ENCODE peak calls at places on chromosomes 12 and 14, in four cellular contexts. H is HepG2, W is K562, J is GM12878. S is an unnamed sample.

GRCh38 chr12:52382854-52383253 is 2.6 kb downstream of the KRT84 start:
- DNase-seq in H (no peak), W (no peak), J (no peak), S (no peak)

GRCh38 chr12:24608637-24609285 is 340.1 kb downstream of the BCAT1 start:
- DNase-seq in H (no peak), W (no peak), J (no peak), S (no peak)

GRCh38 chr12:58922849-58923248 is 2.5 kb upstream of the LRIG3 start:
- DNase-seq in H (no peak), W (no peak), J (no peak), S (no peak)

GRCh38 chr14:61558271-61558670 is 137.0 kb upstream of the HIF1A start:
- DNase-seq in H (no peak), W (no peak), J (no peak), S (no peak)

GRCh38 chr12:112988224-112988623 is 9.9 kb downstream of the OAS2 start:
- DNase-seq in H (no peak), W (no peak), J (no peak), S (no peak)

GRCh38 chr12:25502071-25502555 is 51.0 kb downstream of the LMNTD1 start:
- DNase-seq in H (no peak), W (no peak), J (no peak), S (no peak)

GRCh38 chr12:12979731-12980259 is 20.3 kb downstream of the HEBP1 start:
- DNase-seq in H (no peak), W (no peak), J (no peak), S (no peak)

GRCh38 chr14:52877628-52878027 is 73.2 kb downstream of the FERMT2 start:
- DNase-seq in H (no peak), W (no peak), J (no peak), S (no peak)

GRCh38 chr12:26112703-26113147 is 12.1 kb downstream of the BHLHE41 start:
- DNase-seq in H (no peak), W (no peak), J (no peak), S (no peak)

GRCh38 chr12:121057794-121058193 is 18.7 kb upstream of the OASL start:
- DNase-seq in H (no peak), W (no peak), J (no peak), S (no peak)

GRCh38 chr14:88986146-88986841 is 161.8 kb downstream of the TTC8 start:
- DNase-seq in H (no peak), W (no peak), J (no peak), S (no peak)

GRCh38 chr14:72945628-72946027 is 19.4 kb downstream of the DCAF4 start:
- DNase-seq in H (no peak), W (no peak), J (no peak), S (no peak)

GRCh38 chr14:72947366-72948160 is 21.3 kb downstream of the DCAF4 start:
- DNase-seq in H (no peak), W (no peak), J (no peak), S (no peak)

GRCh38 chr14:72946491-72946890 is 20.2 kb downstream of the DCAF4 start:
- DNase-seq in H (no peak), W (no peak), J (no peak), S (no peak)

GRCh38 chr14:72952171-72952570 is 25.9 kb downstream of the DCAF4 start:
- DNase-seq in H (no peak), W (no peak), J (no peak), S (no peak)

GRCh38 chr14:72948481-72949138 is 22.3 kb downstream of the DCAF4 start:
- DNase-seq in H (peak), W (peak), J (peak), S (peak)
- TF ChIP-seq CTCF in H (peak), W (peak), J (peak), S (peak)

GRCh38 chr14:68231832-68232642 is 412.5 kb downstream of the RAD51B start:
- DNase-seq in H (no peak), W (no peak), J (no peak), S (no peak)
- TF ChIP-seq HDAC6 in H (no peak), W (no peak), J (no peak), S (no peak)

GRCh38 chr12:66537866-66538265 is 141.0 kb downstream of the GRIP1 start:
- DNase-seq in H (no peak), W (no peak), J (no peak), S (no peak)

GRCh38 chr12:66529934-66530333 is 148.9 kb downstream of the GRIP1 start:
- DNase-seq in H (no peak), W (no peak), J (no peak), S (no peak)

GRCh38 chr12:66539451-66539850 is 139.4 kb downstream of the GRIP1 start:
- DNase-seq in H (no peak), W (no peak), J (no peak), S (no peak)

GRCh38 chr12:66538970-66539369 is 139.9 kb downstream of the GRIP1 start:
- DNase-seq in H (no peak), W (no peak), J (no peak), S (peak)

GRCh38 chr12:66533767-66534166 is 145.1 kb downstream of the GRIP1 start:
- DNase-seq in H (no peak), W (no peak), J (no peak), S (no peak)
- TF ChIP-seq CTCF in H (no peak), W (no peak), J (no peak), S (no peak)

GRCh38 chr12:118061876-118062791 is 1.2 kb upstream of the WSB2 start:
- DNase-seq in H (no peak), W (peak), J (no peak), S (peak)

GRCh38 chr12:118063567-118064391 is 2.8 kb upstream of the WSB2 start:
- DNase-seq in H (peak), W (no peak), J (no peak), S (no peak)

GRCh38 chr12:118061011-118061875 is at the start of gene WSB2:
- DNase-seq in H (no peak), W (peak), J (no peak), S (no peak)

GRCh38 chr12:118065380-118065779 is 4.4 kb upstream of the WSB2 start:
- DNase-seq in H (no peak), W (no peak), J (no peak), S (no peak)

GRCh38 chr12:118064608-118065007 is 3.6 kb upstream of the WSB2 start:
- DNase-seq in H (no peak), W (no peak), J (no peak), S (no peak)
- TF ChIP-seq HDAC6 in H (no peak), W (no peak), J (no peak), S (no peak)

DNA sequence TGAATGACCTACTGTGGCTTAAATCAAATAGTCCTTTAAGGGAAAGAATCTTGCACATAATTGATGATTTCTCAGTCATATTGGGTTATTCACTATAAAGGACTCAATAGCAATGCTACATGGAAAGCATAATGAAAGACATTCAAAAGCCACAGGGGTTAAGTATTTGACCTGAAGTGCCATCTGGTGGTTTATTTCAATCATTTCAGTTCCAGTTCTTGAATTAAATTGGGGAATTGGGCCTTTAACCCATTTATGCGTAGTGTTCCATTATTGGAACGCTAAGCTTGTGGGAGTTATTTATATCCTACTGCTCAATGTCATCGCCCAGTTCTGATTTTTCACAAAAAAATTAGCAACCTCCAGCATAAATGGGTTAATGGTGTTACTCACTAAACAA is 41.3 kb upstream of the C12orf71 start:
- DNase-seq in H (peak), W (peak), J (no peak), S (no peak)
- TF ChIP-seq CTCF in H (peak), W (no peak), J (peak), S (no peak)

DNA sequence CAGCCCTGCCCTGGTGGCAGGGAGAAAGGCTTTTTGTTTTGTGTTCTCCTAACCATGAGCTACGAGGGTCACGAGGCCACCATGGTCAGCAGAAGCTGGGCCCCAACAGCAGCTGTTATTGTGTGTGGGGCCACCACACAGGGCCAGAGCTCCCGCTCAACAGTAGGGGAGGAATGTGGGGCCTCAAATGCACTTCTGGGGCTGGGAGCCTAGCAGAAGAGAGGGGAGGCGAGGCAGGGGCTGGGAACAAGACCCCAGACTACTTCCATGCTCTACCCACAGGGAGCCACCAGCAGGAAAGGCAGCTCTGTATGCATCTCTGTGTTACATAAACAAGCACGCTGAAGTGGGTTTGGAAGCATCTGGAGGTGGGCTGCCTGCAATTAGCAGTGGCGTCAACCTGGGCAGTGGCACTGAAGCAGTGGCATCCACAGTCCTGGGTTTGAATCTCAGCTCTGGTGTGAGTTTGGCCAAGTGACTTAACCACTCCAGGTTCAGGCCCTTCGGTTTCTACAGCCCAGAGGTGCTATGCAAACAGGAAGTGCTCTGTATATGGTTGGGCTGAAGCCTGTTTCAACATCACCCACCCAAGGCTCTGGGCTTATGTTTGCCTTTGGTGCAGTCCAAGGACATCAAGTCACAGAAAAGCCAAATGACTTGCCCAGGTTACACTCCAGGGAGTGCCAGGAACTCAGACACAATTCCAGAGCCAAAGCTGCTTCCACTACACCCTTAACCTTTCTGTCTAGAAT is 16.2 kb downstream of the GLTP start:
- DNase-seq in H (peak), W (no peak), J (no peak), S (no peak)
- TF ChIP-seq HDAC6 in H (no peak), W (no peak), J (no peak), S (no peak)

GRCh38 chr12:107564946-107565345 is 120.7 kb upstream of the PWP1 start:
- DNase-seq in H (peak), W (no peak), J (no peak), S (no peak)
- TF ChIP-seq CTCF in H (peak), W (peak), J (peak), S (peak)

S was measured in H1.